ENCODE peak calls at places on chromosome 14, in four cellular contexts. S is stimulated activated CD4-positive, alpha-beta T cell treated with anti-CD3 and anti-CD28 coated beads, Interleukin-1b, Interleukin-23, amount 100 ng/mL, for 1 hour; D is fibroblast of the aortic adventitia; J is naive thymus-derived CD8-positive, alpha-beta T cell. F is an unnamed sample.

GRCh38 chr14:41899416-41899815 is 292.7 kb downstream of the LRFN5 start:
- DNase-seq in S (no peak), D (peak; percentile 47), J (no peak), F (no peak)

GRCh38 chr14:74611672-74612345 is at the start of gene LTBP2:
- DNase-seq in S (no peak), D (peak; percentile 53), J (peak; percentile 33), F (peak; percentile 37)

GRCh38 chr14:22791302-22791701 is 23.9 kb downstream of the SLC7A7 start:
- DNase-seq in D (peak; percentile 64), J (no peak), S (no peak), F (no peak)

GRCh38 chr14:87043667-87044200 is 949.2 kb downstream of the GALC start:
- DNase-seq in J (no peak), S (no peak), D (no peak), F (no peak)

GRCh38 chr14:87960013-87960787 is 32.8 kb downstream of the GALC start:
- DNase-seq in D (no peak), J (no peak), S (no peak), F (no peak)

GRCh38 chr14:74941676-74942097 is 13.7 kb downstream of the PGF start:
- DNase-seq in J (peak; percentile 45), S (peak; percentile 37), D (peak; percentile 39), F (peak; percentile 39)

GRCh38 chr14:31336646-31337045 is 83.7 kb downstream of the HEATR5A start:
- DNase-seq in D (peak; percentile 10), S (no peak), J (no peak), F (no peak)

GRCh38 chr14:41146391-41146790 is 460.3 kb upstream of the LRFN5 start:
- DNase-seq in D (no peak), J (no peak), S (no peak), F (no peak)

GRCh38 chr14:60348211-60348610 is 99.2 kb downstream of the PPM1A start:
- DNase-seq in J (no peak), D (no peak), S (no peak), F (no peak)

GRCh38 chr14:60339571-60339970 is 90.5 kb downstream of the PPM1A start:
- DNase-seq in S (no peak), J (no peak), D (no peak), F (no peak)

GRCh38 chr14:83706555-83706954 is 1823.4 kb upstream of the FLRT2 start:
- DNase-seq in D (no peak), J (no peak), S (no peak), F (no peak)

GRCh38 chr14:92984896-92985295 is 61.9 kb downstream of the CHGA start:
- DNase-seq in S (no peak), J (no peak), D (no peak), F (no peak)

GRCh38 chr14:59464651-59465569 is at the start of gene GPR135:
- DNase-seq in S (peak; percentile 10), J (peak; percentile 63), D (peak; percentile 40), F (peak; percentile 63)

GRCh38 chr14:57987051-57987450 is 121.2 kb upstream of the SLC35F4 start:
- DNase-seq in D (no peak), J (no peak), S (no peak), F (no peak)

GRCh38 chr14:52545584-52546317 is 6.6 kb downstream of the TXNDC16 start:
- DNase-seq in D (no peak), S (no peak), J (no peak), F (no peak)

GRCh38 chr14:100369019-100369418 is 45.9 kb downstream of the SLC25A47 start:
- DNase-seq in J (no peak), D (no peak), S (no peak), F (no peak)

GRCh38 chr14:74085828-74086227 is 1.1 kb downstream of the LIN52 start:
- DNase-seq in S (no peak), D (no peak), J (no peak), F (no peak)

GRCh38 chr14:96053600-96054381 is 14.6 kb downstream of the C14orf132 start:
- DNase-seq in S (no peak), J (no peak), D (peak; percentile 98), F (no peak)

GRCh38 chr14:75979071-75979571 is 2.7 kb downstream of the TGFB3 start:
- DNase-seq in J (peak; percentile 19), D (peak; percentile 54), S (no peak), F (no peak)

GRCh38 chr14:55446833-55447232 is 6.4 kb upstream of the TBPL2 start:
- DNase-seq in J (no peak), S (no peak), D (peak; percentile 86), F (no peak)

GRCh38 chr14:51228890-51229289 is 11.2 kb upstream of the TMX1 start:
- DNase-seq in S (no peak), J (no peak), D (no peak), F (no peak)

GRCh38 chr14:71996615-71997014 is 64.4 kb downstream of the RGS6 start:
- DNase-seq in J (no peak), S (no peak), D (no peak), F (no peak)

GRCh38 chr14:55348766-55349453 is 62.7 kb downstream of the ATG14 start:
- DNase-seq in J (no peak), D (no peak), S (no peak), F (no peak)

GRCh38 chr14:105250008-105250366 is 1.7 kb downstream of the BTBD6 start:
- DNase-seq in S (no peak), D (no peak), J (no peak), F (no peak)

GRCh38 chr14:76773188-76773885 is 12.1 kb downstream of the VASH1 start:
- DNase-seq in J (no peak), S (no peak), D (peak; percentile 76), F (no peak)

GRCh38 chr14:102279688-102280348 is 25.1 kb downstream of the MOK start:
- DNase-seq in S (no peak), J (no peak), D (peak; percentile 99), F (no peak)

F was measured in naive thymus-derived CD4-positive, alpha-beta T cell.